ENCODE peak calls at places on chromosomes 1 and 21, in eight cellular contexts. S is stimulated activated CD4-positive, alpha-beta T cell treated with anti-CD3 and anti-CD28 coated beads, TNF-alpha, amount 100 ng/mL, for 1 hour; Q is A673; K is heart right ventricle; F is anterior cingulate cortex; H is H7; D is astrocyte of the hippocampus; O is CD8-positive, alpha-beta memory T cell. V is an unnamed sample.

GRCh38 chr21:19566975-19567374 is 1163.4 kb upstream of the TMPRSS15 start:
- DNase-seq in S (no peak), Q (no peak), K (no peak), F (no peak), H (no peak), D (no peak), O (no peak), V (no peak)

GRCh38 chr1:169893645-169894423 is at the start of gene SCYL3:
- DNase-seq in S (peak), Q (peak), K (peak), F (peak), H (peak), D (peak), O (peak), V (peak)

GRCh38 chr1:207034998-207035397 is 2.4 kb upstream of the C1orf116 start:
- DNase-seq in S (no peak), Q (no peak), K (no peak), F (no peak), H (no peak), D (peak), O (no peak), V (no peak)

GRCh38 chr1:241275226-241275625 is 81.8 kb downstream of the RGS7 start:
- DNase-seq in S (no peak), Q (no peak), K (no peak), F (no peak), H (no peak), D (no peak), O (no peak), V (no peak)

GRCh38 chr1:115958866-115959265 is 17.4 kb upstream of the SLC22A15 start:
- DNase-seq in S (no peak), Q (no peak), K (no peak), F (no peak), H (no peak), D (no peak), O (no peak), V (no peak)

GRCh38 chr1:224070521-224070920 is 43.4 kb upstream of the FBXO28 start:
- DNase-seq in S (no peak), Q (no peak), K (no peak), F (no peak), H (no peak), D (no peak), O (no peak), V (no peak)

GRCh38 chr21:29179503-29179902 is 49.1 kb downstream of the MAP3K7CL start:
- DNase-seq in S (no peak), Q (no peak), K (no peak), F (no peak), H (no peak), D (no peak), O (no peak), V (no peak)

GRCh38 chr1:104648269-104648691 is 898.6 kb downstream of the AMY1C start:
- DNase-seq in S (no peak), Q (peak), K (no peak), F (no peak), H (peak), D (peak), O (no peak), V (no peak)

GRCh38 chr21:35652872-35653271 is 407.5 kb downstream of the SETD4 start:
- DNase-seq in S (no peak), Q (no peak), K (no peak), F (no peak), H (no peak), D (no peak), O (no peak), V (no peak)

GRCh38 chr1:151327903-151328674 is 873 bp upstream of the PI4KB start:
- DNase-seq in S (no peak), Q (no peak), K (no peak), F (no peak), H (peak), D (no peak), O (no peak), V (peak)

GRCh38 chr1:112673589-112674439 is 645 bp upstream of the MOV10 start:
- DNase-seq in S (no peak), Q (peak), K (peak), F (no peak), H (no peak), D (peak), O (no peak), V (peak)

GRCh38 chr1:245277276-245277675 is 122.5 kb downstream of the KIF26B start:
- DNase-seq in S (no peak), Q (no peak), K (no peak), F (no peak), H (peak), D (no peak), O (no peak), V (no peak)

GRCh38 chr1:106798991-106799390 is 257.5 kb upstream of the PRMT6 start:
- DNase-seq in S (no peak), Q (peak), K (no peak), F (no peak), H (no peak), D (peak), O (no peak), V (no peak)

GRCh38 chr1:23196627-23197328 is 20.5 kb downstream of the HTR1D start:
- DNase-seq in S (no peak), Q (no peak), K (no peak), F (no peak), H (no peak), D (peak), O (no peak), V (no peak)

GRCh38 chr1:203682401-203683383 is 56.1 kb downstream of the ATP2B4 start:
- DNase-seq in S (no peak), Q (no peak), K (no peak), F (no peak), H (no peak), D (no peak), O (peak), V (peak)